ENCODE peak calls at places on chromosomes 3 and 15, in four cellular contexts. M is GM12878, S is SK-N-SH, T is K562. L is an unnamed sample.

GRCh38 chr3:61967937-61968336 is 405.4 kb downstream of the FEZF2 start:
- DNase-seq in M (no peak), S (no peak), T (no peak), L (no peak)

GRCh38 chr3:104180906-104181305 is 1185.8 kb upstream of the ALCAM start:
- DNase-seq in S (no peak), M (no peak), T (no peak), L (no peak)

GRCh38 chr3:13612829-13613228 is 63.9 kb downstream of the FBLN2 start:
- DNase-seq in S (no peak), M (no peak), T (peak), L (no peak)

GRCh38 chr3:73600293-73600938 is 24.3 kb downstream of the PDZRN3 start:
- DNase-seq in S (no peak), M (no peak), T (no peak), L (no peak)

GRCh38 chr3:121975702-121976302 is 46.2 kb downstream of the ILDR1 start:
- DNase-seq in S (no peak), T (no peak), M (no peak), L (no peak)

GRCh38 chr3:18007980-18008379 is 265.5 kb upstream of the TBC1D5 start:
- DNase-seq in M (no peak), T (no peak), S (no peak), L (no peak)

GRCh38 chr15:85580914-85581313 is 200.5 kb downstream of the AKAP13 start:
- DNase-seq in S (no peak), T (no peak), M (no peak), L (no peak)

GRCh38 chr3:42708611-42709151 is 6.1 kb upstream of the HHATL start:
- DNase-seq in M (no peak), T (no peak), S (no peak), L (no peak)

GRCh38 chr3:79661866-79662265 is 105.9 kb downstream of the ROBO1 start:
- DNase-seq in M (no peak), S (no peak), T (no peak), L (no peak)

GRCh38 chr15:66774001-66774814 is 72.2 kb downstream of the SMAD6 start:
- DNase-seq in S (peak), M (no peak), T (peak), L (peak)

GRCh38 chr3:13275376-13276005 is 144.6 kb downstream of the NUP210 start:
- DNase-seq in S (no peak), M (no peak), T (no peak), L (no peak)

GRCh38 chr3:122974764-122975162 is 52.8 kb downstream of the SEMA5B start:
- DNase-seq in S (no peak), M (no peak), T (peak), L (no peak)

GRCh38 chr3:67048067-67048715 is 50.1 kb downstream of the KBTBD8 start:
- DNase-seq in S (no peak), T (no peak), M (peak), L (no peak)

GRCh38 chr3:146953523-146954125 is 348.5 kb upstream of the PLSCR5 start:
- DNase-seq in S (no peak), M (no peak), T (no peak), L (no peak)

GRCh38 chr3:5678844-5679243 is 491.3 kb downstream of the EDEM1 start:
- DNase-seq in T (no peak), S (no peak), M (no peak), L (no peak)

GRCh38 chr3:194675081-194675640 is 3.2 kb upstream of the LSG1 start:
- DNase-seq in S (no peak), T (peak), M (no peak), L (no peak)

GRCh38 chr15:77506311-77507150 is 85.8 kb downstream of the HMG20A start:
- DNase-seq in S (no peak), T (peak), M (no peak), L (peak)

GRCh38 chr3:31839144-31839917 is 141.7 kb downstream of the OSBPL10 start:
- DNase-seq in S (no peak), T (no peak), M (no peak), L (no peak)

GRCh38 chr15:82803793-82804574 is 1.9 kb downstream of the FSD2 start:
- DNase-seq in S (no peak), T (no peak), M (no peak), L (no peak)

GRCh38 chr3:121661376-121661775 is 673 bp upstream of the HCLS1 start:
- DNase-seq in M (no peak), T (no peak), S (no peak), L (no peak)

GRCh38 chr3:159764211-159765024 is 224.2 kb upstream of the IL12A start:
- DNase-seq in M (no peak), S (peak), T (peak), L (peak)

GRCh38 chr3:191568206-191568605 is 107.2 kb downstream of the PYDC2 start:
- DNase-seq in M (no peak), T (no peak), S (no peak), L (no peak)

GRCh38 chr15:70596354-70597055 is 166.9 kb downstream of the UACA start:
- DNase-seq in T (no peak), M (no peak), S (no peak), L (no peak)

GRCh38 chr3:131630117-131630516 is 127.3 kb upstream of the MRPL3 start:
- DNase-seq in S (no peak), T (no peak), M (peak), L (no peak)
- TF ChIP-seq NRF1 in S (no peak), T (no peak), M (no peak), L (no peak)

DNA sequence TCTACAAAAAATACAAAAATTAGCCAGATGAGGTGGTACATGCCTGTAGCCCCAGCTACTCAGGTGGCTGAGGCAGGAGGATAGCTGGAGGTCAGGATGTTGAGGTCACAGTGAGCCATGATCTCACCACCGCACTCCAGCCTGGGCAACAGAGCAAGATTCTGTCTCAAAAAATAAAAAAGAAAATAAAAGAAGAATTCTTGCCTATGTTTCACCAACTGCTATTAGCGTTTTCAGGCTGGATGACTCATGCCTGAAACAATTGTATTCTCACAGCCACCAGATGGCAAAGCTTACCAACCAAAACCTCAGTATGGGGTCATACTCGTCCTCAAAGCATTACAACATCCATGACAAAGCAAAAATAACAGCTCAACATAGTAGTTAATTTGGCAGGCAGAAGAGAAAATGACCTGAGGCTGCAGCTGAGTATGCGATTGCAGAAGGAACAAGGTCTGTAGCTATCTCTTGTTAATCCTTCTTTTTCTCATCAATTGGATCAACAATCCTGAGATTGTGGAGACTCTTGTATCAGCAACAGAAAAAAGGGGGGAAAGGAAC is 52.2 kb downstream of the TP53BP1 start:
- DNase-seq in T (peak), S (peak), M (peak), L (peak)
- TF ChIP-seq NRF1 in T (no peak), S (no peak), M (no peak), L (no peak)

DNA sequence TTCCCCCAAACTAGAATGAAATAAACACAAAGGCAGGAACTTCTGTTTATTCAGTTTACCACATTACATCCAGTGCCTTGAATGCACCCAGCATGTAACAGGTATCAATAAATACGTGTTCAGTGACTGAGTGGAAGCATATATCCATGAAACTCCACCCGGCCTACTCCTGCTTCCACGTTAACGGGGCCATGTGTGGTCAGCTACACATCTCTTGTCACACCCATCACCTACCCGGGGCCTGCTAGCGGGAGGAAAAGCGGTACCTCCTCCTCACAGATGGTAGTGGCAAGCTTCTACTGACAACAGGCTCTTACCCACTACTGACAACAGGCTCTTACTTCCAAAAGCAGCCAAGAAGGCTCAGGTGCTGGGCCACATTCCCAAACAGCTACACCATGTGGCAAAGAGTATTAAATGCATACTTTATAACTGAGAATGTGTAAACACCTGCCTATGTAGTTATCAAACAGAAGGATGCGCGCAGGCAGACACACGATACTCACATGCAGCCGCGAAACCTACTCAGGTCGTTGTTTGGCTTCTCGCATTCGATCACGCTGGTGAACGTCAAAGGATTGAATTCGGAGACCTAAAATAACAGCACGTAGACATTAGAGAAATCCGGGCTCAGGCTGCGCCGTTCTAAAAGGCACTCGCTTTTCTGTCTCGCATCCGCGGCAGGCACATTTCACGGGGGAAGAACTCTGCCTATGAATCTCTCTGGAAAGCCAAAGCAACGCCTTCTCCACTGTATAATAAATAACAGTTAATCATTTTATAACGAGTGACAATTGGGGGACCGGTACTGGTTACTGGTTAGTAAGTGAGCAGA is 127.4 kb downstream of the ATP10A start:
- DNase-seq in M (no peak), S (no peak), T (no peak), L (no peak)
- TF ChIP-seq NRF1 in M (no peak), S (no peak), T (no peak), L (no peak)

DNA sequence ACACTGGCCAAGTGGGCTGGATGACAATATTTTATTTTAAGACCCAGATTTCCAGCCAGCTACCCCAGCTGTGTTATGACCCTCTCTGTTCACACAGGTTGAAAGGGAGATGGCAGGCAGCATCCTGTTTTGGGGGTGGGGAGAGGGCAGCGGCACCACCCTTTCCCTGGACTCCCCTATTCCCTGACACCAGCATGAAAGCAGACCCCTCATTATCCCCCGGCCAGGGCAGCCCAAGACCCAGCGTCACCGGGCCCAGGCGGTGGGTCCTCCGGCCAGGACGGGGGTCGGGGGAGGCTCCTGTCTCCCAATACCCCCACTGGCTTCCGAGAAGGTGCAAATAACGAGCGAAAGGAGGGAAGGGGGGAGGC is 127.6 kb upstream of the MEF2A start:
- DNase-seq in T (no peak), S (no peak), M (no peak), L (no peak)
- TF ChIP-seq NRF1 in T (no peak), S (no peak), M (no peak), L (no peak)